ENCODE peak calls at places on chromosomes 5 and 9, in seven cellular contexts. One of them, this sample, is unnamed.

GRCh38 chr5:127916875-127917573 is 166.5 kb upstream of the SLC12A2 start:
- DNase-seq in neural crest cell: no peak
- DNase-seq in cardiac muscle cell: no peak
- DNase-seq in Panc1: no peak
- DNase-seq in tibial nerve: no peak
- DNase-seq in heart right ventricle: no peak
- DNase-seq in mammary epithelial cell: no peak
- DNase-seq in this sample: no peak

GRCh38 chr9:134287591-134288518 is 38.4 kb upstream of the RXRA start:
- DNase-seq in neural crest cell: no peak
- DNase-seq in cardiac muscle cell: no peak
- DNase-seq in Panc1: no peak
- DNase-seq in tibial nerve: no peak
- DNase-seq in heart right ventricle: peak; percentile 5
- DNase-seq in mammary epithelial cell: no peak
- DNase-seq in this sample: no peak

GRCh38 chr9:127518091-127518856 is 67.0 kb downstream of the LRSAM1 start:
- DNase-seq in neural crest cell: no peak
- DNase-seq in cardiac muscle cell: no peak
- DNase-seq in Panc1: no peak
- DNase-seq in tibial nerve: no peak
- DNase-seq in heart right ventricle: no peak
- DNase-seq in mammary epithelial cell: no peak
- DNase-seq in this sample: no peak

GRCh38 chr9:87393706-87394255 is 103.9 kb upstream of the DAPK1 start:
- DNase-seq in neural crest cell: no peak
- DNase-seq in cardiac muscle cell: no peak
- DNase-seq in Panc1: no peak
- DNase-seq in tibial nerve: no peak
- DNase-seq in heart right ventricle: no peak
- DNase-seq in mammary epithelial cell: no peak
- DNase-seq in this sample: no peak

GRCh38 chr5:54311178-54311811 is 922 bp upstream of the ARL15 start:
- DNase-seq in neural crest cell: no peak
- DNase-seq in cardiac muscle cell: peak; percentile 47
- DNase-seq in Panc1: no peak
- DNase-seq in tibial nerve: no peak
- DNase-seq in heart right ventricle: no peak
- DNase-seq in mammary epithelial cell: peak; percentile 36
- DNase-seq in this sample: peak; percentile 34

GRCh38 chr5:172740483-172741205 is 30.4 kb downstream of the DUSP1 start:
- DNase-seq in neural crest cell: no peak
- DNase-seq in cardiac muscle cell: no peak
- DNase-seq in Panc1: no peak
- DNase-seq in tibial nerve: no peak
- DNase-seq in heart right ventricle: peak; percentile 79
- DNase-seq in mammary epithelial cell: peak; percentile 92
- DNase-seq in this sample: no peak

GRCh38 chr5:139178948-139179347 is 19.2 kb downstream of the SIL1 start:
- DNase-seq in neural crest cell: no peak
- DNase-seq in cardiac muscle cell: peak; percentile 85
- DNase-seq in Panc1: no peak
- DNase-seq in tibial nerve: no peak
- DNase-seq in heart right ventricle: no peak
- DNase-seq in mammary epithelial cell: peak; percentile 56
- DNase-seq in this sample: no peak

GRCh38 chr9:77556396-77556795 is 91.7 kb downstream of the GNA14 start:
- DNase-seq in neural crest cell: no peak
- DNase-seq in cardiac muscle cell: no peak
- DNase-seq in Panc1: no peak
- DNase-seq in tibial nerve: no peak
- DNase-seq in heart right ventricle: no peak
- DNase-seq in mammary epithelial cell: no peak
- DNase-seq in this sample: no peak

GRCh38 chr5:89878140-89878570 is 531.4 kb downstream of the CETN3 start:
- DNase-seq in neural crest cell: no peak
- DNase-seq in cardiac muscle cell: no peak
- DNase-seq in Panc1: peak; percentile 32
- DNase-seq in tibial nerve: no peak
- DNase-seq in heart right ventricle: no peak
- DNase-seq in mammary epithelial cell: peak; percentile 82
- DNase-seq in this sample: no peak

GRCh38 chr9:107929439-107929838 is 439.9 kb upstream of the KLF4 start:
- DNase-seq in neural crest cell: no peak
- DNase-seq in cardiac muscle cell: no peak
- DNase-seq in Panc1: no peak
- DNase-seq in tibial nerve: peak; percentile 72
- DNase-seq in heart right ventricle: peak; percentile 54
- DNase-seq in mammary epithelial cell: peak; percentile 53
- DNase-seq in this sample: no peak

GRCh38 chr5:126858441-126858840 is 81.5 kb downstream of the LMNB1 start:
- DNase-seq in neural crest cell: no peak
- DNase-seq in cardiac muscle cell: no peak
- DNase-seq in Panc1: no peak
- DNase-seq in tibial nerve: no peak
- DNase-seq in heart right ventricle: no peak
- DNase-seq in mammary epithelial cell: peak; percentile 60
- DNase-seq in this sample: no peak

GRCh38 chr5:136028782-136029742 is at the start of gene TGFBI:
- DNase-seq in neural crest cell: peak; percentile 28
- DNase-seq in cardiac muscle cell: peak; percentile 76
- DNase-seq in Panc1: no peak
- DNase-seq in tibial nerve: peak; percentile 50
- DNase-seq in heart right ventricle: peak; percentile 83
- DNase-seq in mammary epithelial cell: peak; percentile 68
- DNase-seq in this sample: no peak

GRCh38 chr5:135079282-135079681 is 45.3 kb upstream of the PITX1 start:
- DNase-seq in neural crest cell: no peak
- DNase-seq in cardiac muscle cell: no peak
- DNase-seq in Panc1: no peak
- DNase-seq in tibial nerve: no peak
- DNase-seq in heart right ventricle: no peak
- DNase-seq in mammary epithelial cell: no peak
- DNase-seq in this sample: no peak

GRCh38 chr5:160442824-160443431 is 21.3 kb downstream of the PTTG1 start:
- DNase-seq in neural crest cell: no peak
- DNase-seq in cardiac muscle cell: no peak
- DNase-seq in Panc1: no peak
- DNase-seq in tibial nerve: no peak
- DNase-seq in heart right ventricle: no peak
- DNase-seq in mammary epithelial cell: peak; percentile 32
- DNase-seq in this sample: no peak

GRCh38 chr5:50958852-50959457 is 292.5 kb downstream of the PARP8 start:
- DNase-seq in neural crest cell: peak; percentile 37
- DNase-seq in cardiac muscle cell: peak; percentile 62
- DNase-seq in Panc1: no peak
- DNase-seq in tibial nerve: peak; percentile 60
- DNase-seq in heart right ventricle: no peak
- DNase-seq in mammary epithelial cell: peak; percentile 9
- DNase-seq in this sample: no peak

GRCh38 chr5:67493676-67494075 is 297.1 kb upstream of the CD180 start:
- DNase-seq in neural crest cell: no peak
- DNase-seq in cardiac muscle cell: peak; percentile 52
- DNase-seq in Panc1: no peak
- DNase-seq in tibial nerve: no peak
- DNase-seq in heart right ventricle: peak; percentile 13
- DNase-seq in mammary epithelial cell: peak; percentile 31
- DNase-seq in this sample: no peak

DNA sequence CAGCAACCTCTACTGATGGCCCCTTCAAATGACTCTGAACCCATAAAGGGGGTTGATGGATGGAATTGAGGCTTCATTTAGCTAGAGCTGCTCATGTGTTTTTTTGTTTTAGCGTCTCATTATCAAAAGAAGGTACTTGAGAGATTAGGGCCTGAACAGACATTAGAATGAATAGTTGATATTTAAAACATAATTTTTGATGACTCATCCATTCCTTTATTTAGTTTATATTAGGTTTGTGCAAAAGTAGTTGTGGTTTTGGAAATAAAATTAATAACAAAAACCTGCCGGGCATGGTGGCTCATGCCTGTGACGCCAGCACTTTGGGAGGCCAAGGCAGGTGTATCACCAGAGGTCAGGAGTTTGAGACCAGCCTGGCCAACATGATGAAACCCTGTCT is 485.9 kb downstream of the PSAT1 start:
- DNase-seq in neural crest cell: no peak
- DNase-seq in cardiac muscle cell: no peak
- DNase-seq in Panc1: no peak
- DNase-seq in tibial nerve: no peak
- DNase-seq in heart right ventricle: no peak
- DNase-seq in mammary epithelial cell: no peak
- DNase-seq in this sample: no peak
- TF ChIP-seq CTCF in neural crest cell: no peak
- TF ChIP-seq CTCF in cardiac muscle cell: no peak
- TF ChIP-seq CTCF in Panc1: no peak
- TF ChIP-seq CTCF in tibial nerve: no peak
- TF ChIP-seq CTCF in heart right ventricle: no peak
- TF ChIP-seq CTCF in mammary epithelial cell: no peak
- TF ChIP-seq CTCF in this sample: no peak

DNA sequence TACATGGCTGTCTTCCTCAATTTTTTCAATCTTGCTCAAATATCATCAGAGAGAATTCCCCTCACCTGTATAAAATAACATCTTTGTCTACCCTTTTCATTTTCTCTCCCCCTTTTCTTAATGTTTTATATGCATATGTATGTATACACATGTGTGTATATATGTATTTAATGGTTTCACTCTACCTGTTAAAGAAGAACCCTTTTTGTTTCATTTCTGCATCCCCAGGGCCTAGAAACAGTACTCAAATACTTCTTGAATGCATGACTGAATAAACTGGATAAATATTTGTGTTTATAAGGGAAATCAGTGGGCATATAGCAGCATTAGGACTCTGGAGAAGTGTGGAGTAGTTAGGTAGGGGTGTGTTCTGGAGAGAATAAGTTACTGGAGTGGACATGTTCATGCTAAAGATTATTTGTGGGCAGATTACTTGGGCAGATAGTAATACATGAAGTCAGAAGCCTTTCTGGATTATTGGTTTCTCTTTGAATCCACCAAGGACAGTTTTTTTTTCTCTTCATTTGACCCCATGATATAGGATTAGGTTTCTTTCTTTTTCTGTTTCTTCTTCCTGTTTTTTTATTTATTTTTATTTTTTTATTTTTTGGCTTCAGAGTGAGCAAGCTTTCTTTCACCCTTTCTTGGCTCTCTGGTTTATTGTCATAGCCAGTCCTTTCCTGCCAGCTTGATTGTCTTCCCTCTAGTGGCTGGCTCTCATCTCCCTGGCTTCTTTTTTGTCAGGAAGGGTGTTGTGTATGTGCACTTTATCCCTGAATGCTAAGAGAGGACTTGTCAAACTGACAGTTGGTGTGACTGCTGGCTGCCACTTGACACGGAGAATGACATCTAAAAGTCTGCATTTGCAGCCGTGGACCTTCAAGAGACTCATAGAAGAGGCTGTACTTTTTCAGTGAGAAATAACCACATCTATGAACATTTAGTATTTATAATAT is 89.3 kb downstream of the ZCCHC7 start:
- DNase-seq in neural crest cell: no peak
- DNase-seq in cardiac muscle cell: peak; percentile 12
- DNase-seq in Panc1: no peak
- DNase-seq in tibial nerve: no peak
- DNase-seq in heart right ventricle: no peak
- DNase-seq in mammary epithelial cell: no peak
- DNase-seq in this sample: no peak
- TF ChIP-seq CTCF in neural crest cell: no peak
- TF ChIP-seq CTCF in cardiac muscle cell: peak; percentile 22
- TF ChIP-seq CTCF in Panc1: peak; percentile 64
- TF ChIP-seq CTCF in tibial nerve: no peak
- TF ChIP-seq CTCF in heart right ventricle: peak; percentile 21
- TF ChIP-seq CTCF in mammary epithelial cell: peak; percentile 39
- TF ChIP-seq CTCF in this sample: no peak

GRCh38 chr9:91949293-91949945 is 609 bp downstream of the ROR2 start:
- DNase-seq in neural crest cell: peak; percentile 29
- DNase-seq in cardiac muscle cell: peak; percentile 66
- DNase-seq in Panc1: no peak
- DNase-seq in tibial nerve: no peak
- DNase-seq in heart right ventricle: no peak
- DNase-seq in mammary epithelial cell: peak; percentile 35
- DNase-seq in this sample: no peak

GRCh38 chr9:91948061-91948422 is 2.0 kb downstream of the ROR2 start:
- DNase-seq in neural crest cell: no peak
- DNase-seq in cardiac muscle cell: peak; percentile 23
- DNase-seq in Panc1: no peak
- DNase-seq in tibial nerve: no peak
- DNase-seq in heart right ventricle: no peak
- DNase-seq in mammary epithelial cell: no peak
- DNase-seq in this sample: no peak

GRCh38 chr9:91948423-91949292 is 1.4 kb downstream of the ROR2 start:
- DNase-seq in neural crest cell: peak; percentile 45
- DNase-seq in cardiac muscle cell: peak; percentile 76
- DNase-seq in Panc1: no peak
- DNase-seq in tibial nerve: no peak
- DNase-seq in heart right ventricle: peak; percentile 26
- DNase-seq in mammary epithelial cell: peak; percentile 77
- DNase-seq in this sample: no peak

GRCh38 chr9:91951944-91952520 is 2.0 kb upstream of the ROR2 start:
- DNase-seq in neural crest cell: no peak
- DNase-seq in cardiac muscle cell: no peak
- DNase-seq in Panc1: no peak
- DNase-seq in tibial nerve: no peak
- DNase-seq in heart right ventricle: no peak
- DNase-seq in mammary epithelial cell: peak; percentile 21
- DNase-seq in this sample: no peak

GRCh38 chr9:91949946-91950664 is at the start of gene ROR2:
- DNase-seq in neural crest cell: peak; percentile 82
- DNase-seq in cardiac muscle cell: peak; percentile 89
- DNase-seq in Panc1: no peak
- DNase-seq in tibial nerve: no peak
- DNase-seq in heart right ventricle: peak; percentile 65
- DNase-seq in mammary epithelial cell: peak; percentile 66
- DNase-seq in this sample: peak; percentile 14
- TF ChIP-seq CTCF in neural crest cell: peak; percentile 80
- TF ChIP-seq CTCF in cardiac muscle cell: peak; percentile 46
- TF ChIP-seq CTCF in Panc1: peak; percentile 90
- TF ChIP-seq CTCF in tibial nerve: peak; percentile 25
- TF ChIP-seq CTCF in heart right ventricle: peak; percentile 59
- TF ChIP-seq CTCF in mammary epithelial cell: peak; percentile 40
- TF ChIP-seq CTCF in this sample: no peak

GRCh38 chr5:77869115-77869798 is 93.1 kb upstream of the TBCA start:
- DNase-seq in neural crest cell: no peak
- DNase-seq in cardiac muscle cell: no peak
- DNase-seq in Panc1: no peak
- DNase-seq in tibial nerve: no peak
- DNase-seq in heart right ventricle: no peak
- DNase-seq in mammary epithelial cell: no peak
- DNase-seq in this sample: no peak

GRCh38 chr5:77866198-77866597 is 90.1 kb upstream of the TBCA start:
- DNase-seq in neural crest cell: no peak
- DNase-seq in cardiac muscle cell: no peak
- DNase-seq in Panc1: no peak
- DNase-seq in tibial nerve: no peak
- DNase-seq in heart right ventricle: no peak
- DNase-seq in mammary epithelial cell: no peak
- DNase-seq in this sample: no peak

GRCh38 chr5:77864997-77865396 is 88.9 kb upstream of the TBCA start:
- DNase-seq in neural crest cell: no peak
- DNase-seq in cardiac muscle cell: peak; percentile 78
- DNase-seq in Panc1: no peak
- DNase-seq in tibial nerve: no peak
- DNase-seq in heart right ventricle: no peak
- DNase-seq in mammary epithelial cell: no peak
- DNase-seq in this sample: no peak

GRCh38 chr5:77867194-77867691 is 91.1 kb upstream of the TBCA start:
- DNase-seq in neural crest cell: no peak
- DNase-seq in cardiac muscle cell: no peak
- DNase-seq in Panc1: no peak
- DNase-seq in tibial nerve: no peak
- DNase-seq in heart right ventricle: no peak
- DNase-seq in mammary epithelial cell: no peak
- DNase-seq in this sample: no peak

GRCh38 chr5:77867914-77868313 is 91.8 kb upstream of the TBCA start:
- DNase-seq in neural crest cell: no peak
- DNase-seq in cardiac muscle cell: no peak
- DNase-seq in Panc1: no peak
- DNase-seq in tibial nerve: no peak
- DNase-seq in heart right ventricle: no peak
- DNase-seq in mammary epithelial cell: no peak
- DNase-seq in this sample: no peak
- TF ChIP-seq CTCF in neural crest cell: no peak
- TF ChIP-seq CTCF in cardiac muscle cell: no peak
- TF ChIP-seq CTCF in Panc1: no peak
- TF ChIP-seq CTCF in tibial nerve: no peak
- TF ChIP-seq CTCF in heart right ventricle: no peak
- TF ChIP-seq CTCF in mammary epithelial cell: peak; percentile 29
- TF ChIP-seq CTCF in this sample: no peak

This sample was measured in CD8-positive, alpha-beta T cell.